ENCODE peak calls at places on chromosomes 2 and 18, in seven cellular contexts. One of them, this sample, is unnamed.

GRCh38 chr2:236117396-236117795 is 50.8 kb downstream of the GBX2 start:
- DNase-seq in effector memory CD4-positive, alpha-beta T cell: no peak
- DNase-seq in cardiac muscle cell: no peak
- DNase-seq in SK-N-SH: no peak
- DNase-seq in transverse colon: no peak
- DNase-seq in upper lobe of right lung: peak; percentile 3
- DNase-seq in GM23248: no peak
- DNase-seq in this sample: no peak

GRCh38 chr2:45964945-45965344 is 313.5 kb downstream of the PRKCE start:
- DNase-seq in SK-N-SH: peak; percentile 46
- DNase-seq in GM23248: no peak
- DNase-seq in cardiac muscle cell: no peak
- DNase-seq in effector memory CD4-positive, alpha-beta T cell: no peak
- DNase-seq in transverse colon: no peak
- DNase-seq in upper lobe of right lung: no peak
- DNase-seq in this sample: no peak

GRCh38 chr2:101258804-101259203 is 6.1 kb downstream of the CNOT11 start:
- DNase-seq in effector memory CD4-positive, alpha-beta T cell: no peak
- DNase-seq in upper lobe of right lung: no peak
- DNase-seq in GM23248: no peak
- DNase-seq in SK-N-SH: no peak
- DNase-seq in cardiac muscle cell: no peak
- DNase-seq in transverse colon: no peak
- DNase-seq in this sample: no peak

GRCh38 chr2:84894758-84895520 is 10.5 kb upstream of the TMSB10 start:
- DNase-seq in GM23248: peak; percentile 64
- DNase-seq in effector memory CD4-positive, alpha-beta T cell: no peak
- DNase-seq in transverse colon: no peak
- DNase-seq in cardiac muscle cell: no peak
- DNase-seq in SK-N-SH: no peak
- DNase-seq in upper lobe of right lung: no peak
- DNase-seq in this sample: peak; percentile 42

GRCh38 chr2:102485151-102485769 is 12.2 kb downstream of the SLC9A4 start:
- DNase-seq in effector memory CD4-positive, alpha-beta T cell: no peak
- DNase-seq in SK-N-SH: no peak
- DNase-seq in GM23248: no peak
- DNase-seq in upper lobe of right lung: no peak
- DNase-seq in cardiac muscle cell: no peak
- DNase-seq in transverse colon: no peak
- DNase-seq in this sample: no peak

GRCh38 chr18:3044931-3045698 is 32.2 kb upstream of the LPIN2 start:
- DNase-seq in upper lobe of right lung: no peak
- DNase-seq in GM23248: no peak
- DNase-seq in SK-N-SH: no peak
- DNase-seq in effector memory CD4-positive, alpha-beta T cell: no peak
- DNase-seq in cardiac muscle cell: no peak
- DNase-seq in transverse colon: peak; percentile 86
- DNase-seq in this sample: no peak

GRCh38 chr18:28801876-28802275 is 624.9 kb upstream of the CDH2 start:
- DNase-seq in effector memory CD4-positive, alpha-beta T cell: no peak
- DNase-seq in GM23248: no peak
- DNase-seq in transverse colon: no peak
- DNase-seq in cardiac muscle cell: no peak
- DNase-seq in upper lobe of right lung: no peak
- DNase-seq in SK-N-SH: no peak
- DNase-seq in this sample: no peak

GRCh38 chr2:226703501-226703900 is 96.1 kb downstream of the IRS1 start:
- DNase-seq in GM23248: no peak
- DNase-seq in upper lobe of right lung: no peak
- DNase-seq in SK-N-SH: no peak
- DNase-seq in cardiac muscle cell: no peak
- DNase-seq in effector memory CD4-positive, alpha-beta T cell: no peak
- DNase-seq in transverse colon: no peak
- DNase-seq in this sample: no peak

GRCh38 chr2:162261032-162261945 is 18.0 kb upstream of the FAP start:
- DNase-seq in GM23248: peak; percentile 86
- DNase-seq in upper lobe of right lung: peak; percentile 78
- DNase-seq in cardiac muscle cell: no peak
- DNase-seq in SK-N-SH: no peak
- DNase-seq in transverse colon: peak; percentile 23
- DNase-seq in effector memory CD4-positive, alpha-beta T cell: no peak
- DNase-seq in this sample: no peak

GRCh38 chr2:40224321-40224720 is 227.6 kb downstream of the SLC8A1 start:
- DNase-seq in upper lobe of right lung: no peak
- DNase-seq in effector memory CD4-positive, alpha-beta T cell: no peak
- DNase-seq in SK-N-SH: no peak
- DNase-seq in GM23248: no peak
- DNase-seq in transverse colon: no peak
- DNase-seq in cardiac muscle cell: no peak
- DNase-seq in this sample: no peak

GRCh38 chr2:106885981-106886915 is at the start of gene ST6GAL2:
- DNase-seq in cardiac muscle cell: peak; percentile 59
- DNase-seq in GM23248: peak; percentile 39
- DNase-seq in upper lobe of right lung: no peak
- DNase-seq in effector memory CD4-positive, alpha-beta T cell: no peak
- DNase-seq in SK-N-SH: peak; percentile 85
- DNase-seq in transverse colon: no peak
- DNase-seq in this sample: no peak

GRCh38 chr18:43542016-43542415 is 264.7 kb upstream of the SYT4 start:
- DNase-seq in transverse colon: no peak
- DNase-seq in upper lobe of right lung: no peak
- DNase-seq in SK-N-SH: no peak
- DNase-seq in cardiac muscle cell: no peak
- DNase-seq in GM23248: no peak
- DNase-seq in effector memory CD4-positive, alpha-beta T cell: no peak
- DNase-seq in this sample: no peak

GRCh38 chr18:33821503-33821902 is 243.5 kb downstream of the ASXL3 start:
- DNase-seq in upper lobe of right lung: no peak
- DNase-seq in effector memory CD4-positive, alpha-beta T cell: no peak
- DNase-seq in cardiac muscle cell: no peak
- DNase-seq in GM23248: peak; percentile 28
- DNase-seq in SK-N-SH: no peak
- DNase-seq in transverse colon: no peak
- DNase-seq in this sample: no peak

GRCh38 chr18:33817096-33817495 is 239.1 kb downstream of the ASXL3 start:
- DNase-seq in SK-N-SH: no peak
- DNase-seq in upper lobe of right lung: no peak
- DNase-seq in GM23248: peak; percentile 10
- DNase-seq in effector memory CD4-positive, alpha-beta T cell: no peak
- DNase-seq in transverse colon: no peak
- DNase-seq in cardiac muscle cell: no peak
- DNase-seq in this sample: no peak

GRCh38 chr18:33826151-33826550 is 248.1 kb downstream of the ASXL3 start:
- DNase-seq in cardiac muscle cell: no peak
- DNase-seq in SK-N-SH: no peak
- DNase-seq in effector memory CD4-positive, alpha-beta T cell: no peak
- DNase-seq in GM23248: no peak
- DNase-seq in upper lobe of right lung: no peak
- DNase-seq in transverse colon: no peak
- DNase-seq in this sample: no peak

GRCh38 chr18:33818145-33818544 is 240.1 kb downstream of the ASXL3 start:
- DNase-seq in upper lobe of right lung: no peak
- DNase-seq in SK-N-SH: no peak
- DNase-seq in cardiac muscle cell: no peak
- DNase-seq in effector memory CD4-positive, alpha-beta T cell: no peak
- DNase-seq in transverse colon: no peak
- DNase-seq in GM23248: no peak
- DNase-seq in this sample: no peak

DNA sequence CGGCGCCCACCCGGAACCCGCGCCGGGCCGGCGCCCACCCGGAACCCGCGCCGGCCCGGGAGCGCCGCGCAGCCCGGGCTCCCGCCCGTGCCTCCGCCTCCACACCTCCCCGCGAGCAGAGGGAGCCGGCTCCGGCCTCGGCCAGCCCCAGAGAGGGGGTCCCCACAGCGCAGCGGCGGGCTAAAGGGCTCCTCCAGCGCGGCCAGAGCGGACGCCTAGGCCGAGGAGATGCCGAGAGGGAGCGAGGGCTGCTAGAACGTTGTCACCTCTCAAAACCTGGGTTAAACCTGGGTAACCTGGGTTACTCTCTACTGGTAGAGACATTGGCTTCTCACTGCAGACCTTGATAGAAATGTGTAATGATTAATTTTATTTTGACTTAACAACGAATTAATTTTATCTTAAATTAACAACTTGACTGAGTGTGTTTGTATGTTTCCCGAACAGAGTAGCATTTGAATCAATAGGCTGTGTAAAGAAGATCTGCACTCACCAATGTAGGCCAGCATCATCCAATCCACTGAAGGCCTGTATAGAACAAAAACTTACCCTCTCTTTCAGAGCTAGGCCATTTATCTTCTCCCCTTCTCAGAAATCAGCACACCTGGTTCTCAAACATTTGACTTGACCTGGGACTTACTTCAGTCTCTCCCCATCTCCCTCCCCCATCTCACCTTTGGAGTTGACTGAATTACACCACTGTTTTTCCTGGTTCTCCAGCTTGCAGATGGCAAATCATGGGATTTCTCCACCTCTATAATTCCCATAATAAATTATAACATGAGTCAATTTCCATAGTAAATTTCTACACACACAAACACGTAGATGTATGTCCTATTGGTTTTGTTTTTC is 242.7 kb downstream of the ASXL3 start:
- DNase-seq in upper lobe of right lung: no peak
- DNase-seq in effector memory CD4-positive, alpha-beta T cell: no peak
- DNase-seq in cardiac muscle cell: no peak
- DNase-seq in transverse colon: no peak
- DNase-seq in GM23248: no peak
- DNase-seq in SK-N-SH: no peak
- DNase-seq in this sample: no peak
- H3K4me3 ChIP-seq in upper lobe of right lung: no peak overlapping the region
- H3K4me3 ChIP-seq in effector memory CD4-positive, alpha-beta T cell: no peak overlapping the region
- H3K4me3 ChIP-seq in cardiac muscle cell: no peak overlapping the region
- H3K4me3 ChIP-seq in transverse colon: peak overlapping the region; percentile 38
- H3K4me3 ChIP-seq in GM23248: no peak overlapping the region
- H3K4me3 ChIP-seq in SK-N-SH: no peak overlapping the region
- H3K4me3 ChIP-seq in this sample: no peak overlapping the region

GRCh38 chr18:75106746-75107145 is 102.2 kb downstream of the PTGR3 start:
- DNase-seq in SK-N-SH: no peak
- DNase-seq in GM23248: no peak
- DNase-seq in effector memory CD4-positive, alpha-beta T cell: no peak
- DNase-seq in cardiac muscle cell: no peak
- DNase-seq in upper lobe of right lung: no peak
- DNase-seq in transverse colon: no peak
- DNase-seq in this sample: no peak

GRCh38 chr18:75101916-75102315 is 107.0 kb downstream of the PTGR3 start:
- DNase-seq in effector memory CD4-positive, alpha-beta T cell: no peak
- DNase-seq in GM23248: no peak
- DNase-seq in cardiac muscle cell: no peak
- DNase-seq in upper lobe of right lung: no peak
- DNase-seq in SK-N-SH: no peak
- DNase-seq in transverse colon: no peak
- DNase-seq in this sample: no peak

GRCh38 chr18:75105551-75106254 is 103.2 kb downstream of the PTGR3 start:
- DNase-seq in upper lobe of right lung: no peak
- DNase-seq in SK-N-SH: no peak
- DNase-seq in GM23248: no peak
- DNase-seq in effector memory CD4-positive, alpha-beta T cell: no peak
- DNase-seq in cardiac muscle cell: no peak
- DNase-seq in transverse colon: no peak
- DNase-seq in this sample: no peak

GRCh38 chr18:75107196-75107930 is 101.6 kb downstream of the PTGR3 start:
- DNase-seq in GM23248: no peak
- DNase-seq in SK-N-SH: no peak
- DNase-seq in cardiac muscle cell: no peak
- DNase-seq in upper lobe of right lung: no peak
- DNase-seq in transverse colon: no peak
- DNase-seq in effector memory CD4-positive, alpha-beta T cell: no peak
- DNase-seq in this sample: no peak

GRCh38 chr18:75104483-75104882 is 104.5 kb downstream of the PTGR3 start:
- DNase-seq in SK-N-SH: no peak
- DNase-seq in transverse colon: no peak
- DNase-seq in cardiac muscle cell: no peak
- DNase-seq in upper lobe of right lung: no peak
- DNase-seq in GM23248: no peak
- DNase-seq in effector memory CD4-positive, alpha-beta T cell: no peak
- DNase-seq in this sample: no peak
- H3K27ac ChIP-seq in SK-N-SH: no peak overlapping the region
- H3K27ac ChIP-seq in transverse colon: no peak overlapping the region
- H3K27ac ChIP-seq in cardiac muscle cell: no peak overlapping the region
- H3K27ac ChIP-seq in upper lobe of right lung: no peak overlapping the region
- H3K27ac ChIP-seq in GM23248: no peak overlapping the region
- H3K27ac ChIP-seq in effector memory CD4-positive, alpha-beta T cell: no peak overlapping the region
- H3K27ac ChIP-seq in this sample: no peak overlapping the region

DNA sequence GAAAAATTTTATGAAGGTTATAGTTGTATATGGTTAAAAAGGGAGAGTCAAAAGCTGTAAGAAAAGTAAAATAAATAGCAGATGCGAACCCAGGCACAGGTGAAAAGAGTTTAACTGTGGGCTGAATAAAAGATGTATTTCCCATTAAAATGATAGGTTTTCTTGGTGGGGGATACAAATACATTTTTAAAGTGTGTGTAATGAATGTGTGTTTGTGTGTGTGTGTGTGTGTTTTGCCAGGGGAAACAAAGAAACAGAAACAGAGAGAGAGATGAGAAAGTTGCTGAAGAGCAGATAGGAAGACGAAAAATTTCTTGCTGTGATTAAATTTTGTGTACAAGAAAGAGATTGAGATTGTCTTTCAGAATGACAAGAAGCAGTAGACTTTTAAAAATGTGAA is 12.1 kb downstream of the TFPI start:
- DNase-seq in SK-N-SH: no peak
- DNase-seq in cardiac muscle cell: no peak
- DNase-seq in upper lobe of right lung: no peak
- DNase-seq in transverse colon: no peak
- DNase-seq in effector memory CD4-positive, alpha-beta T cell: no peak
- DNase-seq in GM23248: peak; percentile 24
- DNase-seq in this sample: no peak
- H3K4me3 ChIP-seq in SK-N-SH: no peak overlapping the region
- H3K4me3 ChIP-seq in cardiac muscle cell: no peak overlapping the region
- H3K4me3 ChIP-seq in upper lobe of right lung: no peak overlapping the region
- H3K4me3 ChIP-seq in transverse colon: no peak overlapping the region
- H3K4me3 ChIP-seq in effector memory CD4-positive, alpha-beta T cell: no peak overlapping the region
- H3K4me3 ChIP-seq in GM23248: peak overlapping the region; percentile 58
- H3K4me3 ChIP-seq in this sample: no peak overlapping the region

GRCh38 chr2:237896507-237896892 is 37.1 kb downstream of the RAMP1 start:
- DNase-seq in effector memory CD4-positive, alpha-beta T cell: no peak
- DNase-seq in SK-N-SH: no peak
- DNase-seq in transverse colon: no peak
- DNase-seq in GM23248: no peak
- DNase-seq in upper lobe of right lung: no peak
- DNase-seq in cardiac muscle cell: no peak
- DNase-seq in this sample: no peak

GRCh38 chr2:237894986-237895543 is 35.6 kb downstream of the RAMP1 start:
- DNase-seq in upper lobe of right lung: peak; percentile 40
- DNase-seq in cardiac muscle cell: no peak
- DNase-seq in effector memory CD4-positive, alpha-beta T cell: no peak
- DNase-seq in GM23248: no peak
- DNase-seq in transverse colon: no peak
- DNase-seq in SK-N-SH: no peak
- DNase-seq in this sample: no peak

GRCh38 chr2:237895544-237896506 is 36.4 kb downstream of the RAMP1 start:
- DNase-seq in upper lobe of right lung: peak; percentile 55
- DNase-seq in cardiac muscle cell: no peak
- DNase-seq in transverse colon: peak; percentile 33
- DNase-seq in SK-N-SH: peak; percentile 72
- DNase-seq in GM23248: no peak
- DNase-seq in effector memory CD4-positive, alpha-beta T cell: no peak
- DNase-seq in this sample: no peak

GRCh38 chr2:237894396-237894979 is 35.1 kb downstream of the RAMP1 start:
- DNase-seq in effector memory CD4-positive, alpha-beta T cell: no peak
- DNase-seq in GM23248: no peak
- DNase-seq in upper lobe of right lung: peak; percentile 52
- DNase-seq in SK-N-SH: no peak
- DNase-seq in cardiac muscle cell: no peak
- DNase-seq in transverse colon: no peak
- DNase-seq in this sample: no peak

GRCh38 chr2:237896941-237897340 is 37.5 kb downstream of the RAMP1 start:
- DNase-seq in effector memory CD4-positive, alpha-beta T cell: no peak
- DNase-seq in cardiac muscle cell: no peak
- DNase-seq in GM23248: no peak
- DNase-seq in upper lobe of right lung: no peak
- DNase-seq in transverse colon: no peak
- DNase-seq in SK-N-SH: no peak
- DNase-seq in this sample: no peak
- H3K27ac ChIP-seq in effector memory CD4-positive, alpha-beta T cell: no peak overlapping the region
- H3K27ac ChIP-seq in cardiac muscle cell: no peak overlapping the region
- H3K27ac ChIP-seq in GM23248: no peak overlapping the region
- H3K27ac ChIP-seq in upper lobe of right lung: no peak overlapping the region
- H3K27ac ChIP-seq in transverse colon: peak overlapping the region; percentile 70
- H3K27ac ChIP-seq in SK-N-SH: peak overlapping the region; percentile 89
- H3K27ac ChIP-seq in this sample: no peak overlapping the region